ENCODE peak calls at places on chromosomes 3 and 15, in seven cellular contexts. P, G, L, Z, B, T and F are unnamed samples.

GRCh38 chr15:101499863-101500713 is 10.6 kb upstream of the PCSK6 start:
- DNase-seq in Z (no peak), P (no peak), T (no peak), B (no peak), G (no peak), L (peak), F (peak)

GRCh38 chr3:186772886-186773417 is 10.4 kb upstream of the EIF4A2 start:
- DNase-seq in P (no peak), Z (peak), L (peak), T (peak), B (no peak), G (no peak), F (no peak)

GRCh38 chr3:137110392-137110996 is 152.7 kb downstream of the IL20RB start:
- DNase-seq in Z (peak), G (peak), B (peak), P (peak), T (peak), L (no peak), F (no peak)

GRCh38 chr3:29255854-29256696 is 24.8 kb upstream of the RBMS3 start:
- DNase-seq in T (no peak), L (no peak), B (no peak), G (no peak), Z (peak), P (peak), F (no peak)

GRCh38 chr3:176041812-176042211 is 1155.5 kb downstream of the TBL1XR1 start:
- DNase-seq in P (peak), G (peak), T (no peak), Z (peak), B (peak), L (no peak), F (peak)

GRCh38 chr3:102141913-102142210 is 292.5 kb downstream of the NFKBIZ start:
- DNase-seq in P (peak), L (no peak), T (no peak), B (no peak), G (no peak), Z (peak), F (no peak)

GRCh38 chr3:13877911-13878710 is 1.8 kb downstream of the WNT7A start:
- DNase-seq in P (no peak), B (no peak), T (no peak), Z (no peak), L (no peak), G (no peak), F (no peak)

GRCh38 chr3:148173836-148174235 is 523.9 kb upstream of the AGTR1 start:
- DNase-seq in B (no peak), T (no peak), Z (peak), P (peak), L (no peak), G (no peak), F (peak)

GRCh38 chr3:149247929-149248691 is 26.5 kb upstream of the CP start:
- DNase-seq in B (no peak), G (peak), P (peak), L (no peak), T (peak), Z (peak), F (no peak)

GRCh38 chr3:26484140-26484539 is 138.4 kb upstream of the LRRC3B start:
- DNase-seq in L (no peak), G (peak), P (no peak), Z (no peak), T (no peak), B (no peak), F (no peak)

GRCh38 chr15:74631935-74632560 is 16.4 kb downstream of the CLK3 start:
- DNase-seq in P (peak), Z (peak), T (peak), B (no peak), G (peak), L (no peak), F (no peak)

DNA sequence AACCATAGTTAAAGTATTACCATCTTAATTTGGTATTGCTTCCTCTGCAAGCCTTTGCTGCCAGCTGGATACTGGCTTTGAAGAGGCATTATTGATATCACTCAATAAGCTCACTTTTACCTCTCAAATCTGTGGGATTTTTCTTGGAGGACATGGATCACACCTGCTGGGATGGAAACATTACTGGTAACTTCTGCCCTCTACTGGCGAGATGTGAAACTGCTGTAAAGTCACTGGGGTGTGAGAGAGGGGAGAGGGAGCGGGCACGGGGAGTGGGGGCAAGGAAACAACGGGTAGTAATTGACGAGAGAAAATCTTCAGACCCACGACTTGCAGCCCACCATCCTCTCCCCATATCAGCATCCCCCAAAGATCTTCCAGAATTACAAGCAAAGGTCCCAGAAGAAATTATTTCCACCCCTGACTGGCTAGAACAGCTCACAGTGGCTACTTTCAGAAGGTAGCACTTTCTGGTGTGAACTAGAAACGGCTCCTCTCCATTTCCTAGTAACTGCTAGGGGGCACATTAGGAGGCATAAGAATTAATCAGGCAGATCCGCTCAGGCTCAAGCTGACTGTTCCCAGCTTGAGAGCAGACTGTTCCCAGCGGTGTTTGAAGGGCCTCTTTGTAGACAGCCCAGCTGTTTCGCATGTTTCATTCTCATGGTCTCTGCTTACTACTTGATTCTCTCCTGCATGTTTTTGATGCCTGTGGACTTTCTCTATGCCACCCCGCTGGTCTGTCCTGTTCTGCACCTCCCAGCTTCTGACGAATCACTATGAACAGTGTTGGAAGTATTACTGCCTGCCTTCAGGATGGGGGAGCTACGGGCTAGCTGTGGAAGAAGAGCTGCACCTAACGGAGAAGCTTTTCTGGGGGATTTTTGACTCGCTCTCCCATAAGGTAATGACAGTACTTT is 230.3 kb upstream of the CHRM5 start:
- DNase-seq in T (peak), L (no peak), B (peak), G (peak), Z (peak), P (peak), F (no peak)
- H3K4me3 ChIP-seq in T (no peak), L (no peak), B (no peak), G (no peak), Z (no peak), P (no peak), F (no peak)

GRCh38 chr3:66398228-66399025 is 102.4 kb downstream of the LRIG1 start:
- DNase-seq in G (peak), B (no peak), T (no peak), P (no peak), Z (no peak), L (no peak), F (no peak)

GRCh38 chr3:66401157-66401550 is 99.7 kb downstream of the LRIG1 start:
- DNase-seq in B (no peak), T (peak), G (no peak), Z (no peak), L (no peak), P (no peak), F (no peak)

GRCh38 chr3:66397745-66398144 is 103.1 kb downstream of the LRIG1 start:
- DNase-seq in Z (peak), L (no peak), G (no peak), T (no peak), P (peak), B (no peak), F (no peak)

GRCh38 chr3:66400381-66401156 is 100.3 kb downstream of the LRIG1 start:
- DNase-seq in P (no peak), T (peak), G (no peak), Z (no peak), B (no peak), L (no peak), F (no peak)

DNA sequence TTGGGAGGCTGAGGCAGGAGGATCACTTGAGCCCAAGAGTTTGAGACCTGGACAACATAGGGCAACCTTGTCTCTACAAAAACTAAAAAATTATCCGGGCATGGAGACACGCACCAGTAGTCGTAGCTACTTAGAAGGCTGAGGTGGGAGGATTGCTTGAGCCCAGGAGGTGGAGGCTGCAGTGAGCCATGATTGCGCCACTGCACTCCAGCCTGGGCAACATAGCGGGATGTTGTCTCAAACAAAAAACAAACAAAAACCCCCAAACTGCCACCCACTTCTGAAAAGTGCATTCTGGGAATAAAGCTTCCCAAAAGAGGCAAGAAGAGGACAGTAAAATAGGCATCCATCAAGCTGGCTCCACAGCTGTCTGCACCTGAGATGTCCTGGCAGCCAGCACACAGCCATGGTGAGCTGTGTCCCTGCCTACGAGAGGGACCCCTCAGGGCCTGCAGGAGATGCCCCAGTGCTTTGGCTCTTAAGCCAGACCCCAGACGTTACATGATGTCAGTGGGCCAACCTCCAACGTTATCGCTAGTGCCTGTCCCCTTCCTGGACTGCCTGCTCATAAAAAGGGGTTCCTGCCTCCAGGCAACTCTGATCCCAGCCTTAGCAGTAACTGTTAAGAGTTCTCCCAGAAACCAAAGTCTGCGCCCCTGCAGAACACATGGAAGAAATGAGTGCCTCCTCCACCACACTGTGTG is 101.1 kb downstream of the LRIG1 start:
- DNase-seq in B (no peak), P (no peak), G (no peak), Z (no peak), T (no peak), L (no peak), F (no peak)
- H3K4me3 ChIP-seq in B (no peak), P (no peak), G (no peak), Z (no peak), T (no peak), L (no peak), F (no peak)

GRCh38 chr15:91911878-91912277 is 58.4 kb downstream of the SLCO3A1 start:
- DNase-seq in Z (no peak), L (no peak), G (no peak), T (no peak), B (no peak), P (no peak), F (no peak)

GRCh38 chr15:91909111-91909510 is 55.6 kb downstream of the SLCO3A1 start:
- DNase-seq in G (no peak), L (no peak), T (no peak), B (no peak), P (no peak), Z (no peak), F (no peak)

GRCh38 chr15:91912336-91912735 is 58.8 kb downstream of the SLCO3A1 start:
- DNase-seq in B (no peak), T (no peak), L (no peak), P (no peak), G (no peak), Z (no peak), F (no peak)

GRCh38 chr15:91908401-91908800 is 54.9 kb downstream of the SLCO3A1 start:
- DNase-seq in L (no peak), G (no peak), P (peak), Z (peak), T (no peak), B (no peak), F (peak)

GRCh38 chr15:91909574-91909973 is 56.1 kb downstream of the SLCO3A1 start:
- DNase-seq in P (no peak), L (no peak), Z (no peak), T (no peak), G (no peak), B (no peak), F (no peak)
- H3K4me3 ChIP-seq in P (no peak), L (no peak), Z (no peak), T (no peak), G (no peak), B (no peak), F (no peak)

DNA sequence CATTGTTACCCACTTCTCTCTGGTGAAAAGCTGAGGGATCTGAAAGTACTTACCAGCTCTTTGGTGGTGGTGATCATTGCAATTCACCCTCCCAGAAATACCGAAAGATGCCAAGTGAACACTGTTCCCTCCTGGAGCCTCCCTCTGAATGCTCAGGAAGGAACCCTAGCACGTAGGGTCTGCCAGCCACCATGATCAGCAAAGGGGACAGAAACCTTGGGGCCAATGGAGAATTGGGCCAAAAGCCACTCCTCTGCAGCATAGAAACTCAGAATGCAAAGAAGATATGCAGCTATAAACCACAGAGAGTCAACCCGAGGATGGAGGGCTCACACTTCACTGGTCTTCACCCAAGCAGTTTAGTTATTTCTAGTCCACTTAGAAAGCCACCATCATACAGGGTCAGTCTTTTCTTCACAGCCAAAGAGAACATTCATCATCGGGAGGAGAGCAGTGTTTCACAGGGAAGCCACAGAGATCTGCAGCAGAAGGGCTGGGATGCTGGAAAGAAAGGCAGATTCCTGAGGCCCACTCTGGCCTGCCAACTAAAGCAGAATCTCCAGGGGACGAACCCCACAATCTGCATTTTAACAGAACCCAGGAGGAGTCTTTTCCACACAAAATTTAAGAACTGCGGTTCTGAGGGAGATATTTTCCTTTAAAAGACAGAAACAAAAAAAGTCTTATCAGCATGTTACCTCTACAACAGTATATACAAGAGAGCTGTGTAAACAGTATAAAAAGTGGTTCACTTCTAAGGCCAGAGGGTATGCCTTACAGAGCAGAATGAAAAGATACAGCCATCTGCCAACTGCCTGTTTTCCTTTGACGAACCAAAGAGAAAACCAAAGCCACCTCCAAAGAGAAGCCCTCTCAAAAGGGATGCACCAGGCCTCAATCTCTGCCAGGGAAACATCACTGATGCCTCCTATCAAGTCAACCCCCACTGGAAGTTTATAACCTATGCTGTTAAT is 11.3 kb downstream of the TBC1D2B start:
- DNase-seq in T (no peak), G (no peak), Z (no peak), P (no peak), L (no peak), B (peak), F (no peak)
- H3K4me3 ChIP-seq in T (no peak), G (no peak), Z (no peak), P (no peak), L (no peak), B (no peak), F (no peak)

GRCh38 chr3:105848821-105849220 is 20.0 kb downstream of the CBLB start:
- DNase-seq in P (no peak), T (no peak), B (no peak), L (no peak), Z (no peak), G (no peak), F (no peak)

GRCh38 chr3:105847452-105847851 is 21.4 kb downstream of the CBLB start:
- DNase-seq in T (no peak), L (no peak), Z (no peak), P (no peak), B (no peak), G (no peak), F (no peak)

GRCh38 chr3:105847865-105848264 is 20.9 kb downstream of the CBLB start:
- DNase-seq in L (no peak), T (no peak), Z (no peak), P (no peak), B (no peak), G (no peak), F (no peak)

GRCh38 chr3:105845488-105845887 is 23.3 kb downstream of the CBLB start:
- DNase-seq in G (peak), T (no peak), Z (no peak), L (no peak), P (no peak), B (no peak), F (no peak)

GRCh38 chr3:105846809-105847208 is 22.0 kb downstream of the CBLB start:
- DNase-seq in G (no peak), P (no peak), L (no peak), Z (no peak), B (no peak), T (no peak), F (no peak)
- H3K4me3 ChIP-seq in G (no peak), P (no peak), L (no peak), Z (no peak), B (no peak), T (no peak), F (no peak)

GRCh38 chr15:31039961-31040360 is 48.5 kb upstream of the MTMR10 start:
- DNase-seq in T (no peak), G (no peak), P (no peak), B (no peak), Z (no peak), L (no peak), F (no peak)
- H3K4me3 ChIP-seq in T (no peak), G (no peak), P (no peak), B (no peak), Z (no peak), L (no peak), F (no peak)

DNA sequence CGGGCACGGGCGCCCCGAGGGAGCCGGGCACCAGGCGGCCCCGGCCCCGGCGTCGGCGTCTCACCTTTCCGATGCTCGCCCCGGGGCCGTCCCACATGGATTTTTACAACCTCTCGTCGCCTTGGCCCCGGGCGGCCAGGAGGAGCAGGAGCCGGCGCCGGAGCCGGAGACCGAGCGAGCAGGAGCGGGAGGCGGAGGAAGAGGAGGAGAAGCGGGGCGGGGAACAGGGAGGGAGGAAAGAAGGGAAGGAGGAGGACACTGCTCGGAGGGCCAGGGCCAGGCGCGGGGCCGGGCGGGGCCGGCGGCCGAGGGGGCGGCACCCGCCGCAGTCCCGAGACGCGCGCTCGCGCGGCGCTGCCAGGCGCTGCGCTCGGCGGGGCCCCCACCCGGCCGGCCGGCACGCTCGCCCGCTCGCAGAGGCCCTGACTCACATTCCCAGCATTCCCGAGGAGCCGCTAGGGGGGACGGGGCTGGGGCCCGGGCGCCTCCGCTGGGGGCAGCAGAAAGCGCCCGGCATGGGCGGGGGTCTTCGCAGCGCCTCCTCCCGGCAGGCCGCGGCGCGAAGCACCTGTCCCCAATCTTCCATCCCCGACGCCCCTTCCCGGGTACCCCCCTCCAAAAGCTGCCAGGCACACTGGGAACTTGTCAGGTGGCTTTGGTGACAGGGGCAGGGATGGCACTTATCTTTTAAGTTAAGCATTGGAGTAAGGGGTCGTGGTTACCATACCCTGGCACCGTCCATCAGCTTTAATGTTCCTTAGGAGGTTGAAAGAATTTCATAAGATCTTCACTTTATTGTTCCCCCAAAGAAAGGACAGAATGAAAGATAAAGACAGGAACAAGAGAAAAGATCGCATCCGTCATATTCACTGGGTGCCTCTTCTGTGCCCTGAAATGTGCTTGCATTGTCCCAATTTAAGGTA is at the start of gene ERC2:
- DNase-seq in G (peak), L (peak), P (peak), T (peak), B (no peak), Z (peak), F (no peak)
- H3K4me3 ChIP-seq in G (peak), L (peak), P (peak), T (peak), B (peak), Z (peak), F (peak)